ENCODE peak calls at places on chromosome 17, in seven cellular contexts. N, R, V, Y, T, A and C are unnamed samples.

GRCh38 chr17:28612936-28613872 is 781 bp downstream of the RSKR start:
- DNase-seq in N (peak; percentile 58), A (peak; percentile 76), R (peak; percentile 59), T (peak; percentile 44), V (peak; percentile 30), Y (no peak), C (peak; percentile 24)

GRCh38 chr17:19718613-19719364 is 2.4 kb upstream of the SLC47A2 start:
- DNase-seq in R (no peak), A (peak; percentile 50), N (no peak), Y (no peak), T (no peak), V (no peak), C (no peak)

GRCh38 chr17:42774066-42774750 is 959 bp downstream of the VPS25 start:
- DNase-seq in A (no peak), T (peak; percentile 78), N (no peak), R (no peak), V (no peak), Y (no peak), C (no peak)

GRCh38 chr17:20156196-20157077 is 147.3 kb downstream of the SPECC1 start:
- DNase-seq in N (peak; percentile 21), Y (no peak), A (peak; percentile 66), R (no peak), V (no peak), T (peak; percentile 56), C (no peak)

GRCh38 chr17:75231741-75232464 is 26.4 kb downstream of the NUP85 start:
- DNase-seq in R (no peak), N (no peak), A (no peak), V (no peak), Y (no peak), T (no peak), C (no peak)

GRCh38 chr17:35972535-35972934 is 8.8 kb downstream of the CCL16 start:
- DNase-seq in A (no peak), Y (no peak), V (no peak), R (no peak), N (no peak), T (no peak), C (no peak)

GRCh38 chr17:31830971-31831755 is 27.9 kb downstream of the COPRS start:
- DNase-seq in Y (no peak), N (no peak), A (no peak), R (no peak), V (no peak), T (peak; percentile 11), C (no peak)

GRCh38 chr17:79691931-79692330 is 38.8 kb upstream of the ENPP7 start:
- DNase-seq in T (no peak), N (peak; percentile 30), Y (no peak), A (no peak), V (no peak), R (no peak), C (no peak)

GRCh38 chr17:57622886-57623433 is 122.1 kb downstream of the CCDC182 start:
- DNase-seq in R (no peak), V (no peak), T (peak; percentile 87), N (peak; percentile 86), Y (no peak), A (no peak), C (no peak)

GRCh38 chr17:64084086-64084939 is 45.6 kb downstream of the ERN1 start:
- DNase-seq in N (peak; percentile 25), R (no peak), V (no peak), A (peak; percentile 100), Y (no peak), T (peak; percentile 55), C (no peak)

GRCh38 chr17:20262116-20262977 is 205.0 kb downstream of the LGALS9B start:
- DNase-seq in Y (no peak), T (no peak), V (no peak), A (no peak), N (no peak), R (no peak), C (no peak)

GRCh38 chr17:57605734-57606105 is 139.4 kb downstream of the CCDC182 start:
- DNase-seq in V (no peak), Y (peak; percentile 62), T (no peak), N (no peak), R (no peak), A (no peak), C (no peak)

GRCh38 chr17:29617481-29618271 is 5.0 kb downstream of the CORO6 start:
- DNase-seq in Y (peak; percentile 39), A (peak; percentile 92), V (peak; percentile 84), N (peak; percentile 48), R (peak; percentile 90), T (peak; percentile 68), C (peak; percentile 86)

GRCh38 chr17:3976675-3977171 is 12.5 kb upstream of the ATP2A3 start:
- DNase-seq in Y (no peak), R (no peak), T (no peak), A (no peak), V (no peak), N (no peak), C (no peak)

GRCh38 chr17:76887809-76888208 is 19.6 kb downstream of the MGAT5B start:
- DNase-seq in A (peak; percentile 37), Y (no peak), T (no peak), R (no peak), V (no peak), N (peak; percentile 14), C (no peak)

GRCh38 chr17:3761061-3761917 is 37.6 kb downstream of the HASPIN start:
- DNase-seq in Y (no peak), T (no peak), R (no peak), A (no peak), V (no peak), N (no peak), C (no peak)

GRCh38 chr17:2571523-2572303 is 21.7 kb upstream of the PAFAH1B1 start:
- DNase-seq in T (no peak), V (no peak), N (no peak), Y (no peak), A (no peak), R (no peak), C (no peak)

GRCh38 chr17:28717578-28718316 is at the start of gene RAB34:
- DNase-seq in R (no peak), V (no peak), A (peak; percentile 93), N (peak; percentile 68), Y (no peak), T (peak; percentile 92), C (peak; percentile 36)

GRCh38 chr17:28228109-28228840 is 90.7 kb upstream of the TMEM97 start:
- DNase-seq in Y (no peak), A (no peak), R (no peak), V (no peak), T (peak; percentile 13), N (no peak), C (no peak)

GRCh38 chr17:9475259-9475658 is 100.4 kb downstream of the STX8 start:
- DNase-seq in A (no peak), T (no peak), R (no peak), V (no peak), Y (no peak), N (no peak), C (no peak)

GRCh38 chr17:40099627-40100418 is 566 bp downstream of the NR1D1 start:
- DNase-seq in A (peak; percentile 58), R (no peak), T (peak; percentile 29), N (no peak), Y (no peak), V (no peak), C (no peak)

GRCh38 chr17:2335726-2336214 is 487 bp downstream of the TSR1 start:
- DNase-seq in R (no peak), T (peak; percentile 28), A (peak; percentile 51), V (no peak), Y (no peak), N (peak; percentile 12), C (no peak)